ENCODE peak calls at places on chromosome 7, in four cellular contexts. M, D, P and R are unnamed samples.
A peak's percentile ranks its signal among the peaks of the same experiment; 100 is the strongest.

GRCh38 chr7:116265881-116266280 is 55.5 kb downstream of the TES start:
- DNase-seq in P (no peak), D (no peak), M (no peak), R (no peak)

GRCh38 chr7:14836571-14837189 is 65.9 kb downstream of the DGKB start:
- DNase-seq in D (no peak), M (peak; percentile 60), P (peak; percentile 4), R (peak; percentile 64)

GRCh38 chr7:80346704-80347103 is 165.2 kb downstream of the GNAT3 start:
- DNase-seq in D (no peak), P (peak; percentile 90), M (no peak), R (peak; percentile 57)

GRCh38 chr7:143295870-143296269 is 7.7 kb downstream of the CASP2 start:
- DNase-seq in P (no peak), M (no peak), D (no peak), R (no peak)

GRCh38 chr7:1455241-1455939 is 3.9 kb downstream of the MICALL2 start:
- DNase-seq in M (peak; percentile 84), P (peak; percentile 87), D (no peak), R (no peak)

GRCh38 chr7:65429642-65430343 is 56.1 kb downstream of the ZNF92 start:
- DNase-seq in D (no peak), M (no peak), P (no peak), R (no peak)

GRCh38 chr7:134355925-134356324 is 39.2 kb upstream of the SLC35B4 start:
- DNase-seq in D (no peak), P (no peak), M (no peak), R (no peak)

GRCh38 chr7:71618281-71618680 is 486.3 kb downstream of the GALNT17 start:
- DNase-seq in P (no peak), M (no peak), D (no peak), R (no peak)